ENCODE peak calls at places on chromosome 1, in eight cellular contexts. One of them, this sample, is unnamed.

GRCh38 chr1:55140546-55140983 is 74.6 kb downstream of the USP24 start:
- DNase-seq in iris pigment epithelial cell: peak
- DNase-seq in C1 segment of cervical spinal cord: peak
- DNase-seq in kidney tubule cell: peak
- DNase-seq in head of caudate nucleus: peak
- DNase-seq in stimulated activated effector memory CD8-positive, alpha-beta T cell treated with anti-CD3 and anti-CD28 coated beads, Interleukin-12 subunit alpha, Interleukin-12 subunit beta, amount 100 ng/mL, for 72 hours: peak
- DNase-seq in tibial nerve: peak
- DNase-seq in kidney epithelial cell: peak
- DNase-seq in this sample: peak

GRCh38 chr1:87144546-87144945 is 184.1 kb upstream of the LMO4 start:
- DNase-seq in iris pigment epithelial cell: no peak
- DNase-seq in C1 segment of cervical spinal cord: no peak
- DNase-seq in kidney tubule cell: no peak
- DNase-seq in head of caudate nucleus: no peak
- DNase-seq in stimulated activated effector memory CD8-positive, alpha-beta T cell treated with anti-CD3 and anti-CD28 coated beads, Interleukin-12 subunit alpha, Interleukin-12 subunit beta, amount 100 ng/mL, for 72 hours: no peak
- DNase-seq in tibial nerve: no peak
- DNase-seq in kidney epithelial cell: no peak
- DNase-seq in this sample: no peak

GRCh38 chr1:93619507-93620168 is 62.0 kb downstream of the BCAR3 start:
- DNase-seq in iris pigment epithelial cell: no peak
- DNase-seq in C1 segment of cervical spinal cord: no peak
- DNase-seq in kidney tubule cell: no peak
- DNase-seq in head of caudate nucleus: no peak
- DNase-seq in stimulated activated effector memory CD8-positive, alpha-beta T cell treated with anti-CD3 and anti-CD28 coated beads, Interleukin-12 subunit alpha, Interleukin-12 subunit beta, amount 100 ng/mL, for 72 hours: no peak
- DNase-seq in tibial nerve: no peak
- DNase-seq in kidney epithelial cell: no peak
- DNase-seq in this sample: no peak

GRCh38 chr1:47797555-47797954 is 199.6 kb downstream of the TRABD2B start:
- DNase-seq in iris pigment epithelial cell: no peak
- DNase-seq in C1 segment of cervical spinal cord: no peak
- DNase-seq in kidney tubule cell: peak
- DNase-seq in head of caudate nucleus: no peak
- DNase-seq in stimulated activated effector memory CD8-positive, alpha-beta T cell treated with anti-CD3 and anti-CD28 coated beads, Interleukin-12 subunit alpha, Interleukin-12 subunit beta, amount 100 ng/mL, for 72 hours: no peak
- DNase-seq in tibial nerve: no peak
- DNase-seq in kidney epithelial cell: no peak
- DNase-seq in this sample: no peak

GRCh38 chr1:35623832-35624231 is 17.5 kb downstream of the PSMB2 start:
- DNase-seq in iris pigment epithelial cell: peak
- DNase-seq in C1 segment of cervical spinal cord: no peak
- DNase-seq in kidney tubule cell: no peak
- DNase-seq in head of caudate nucleus: no peak
- DNase-seq in stimulated activated effector memory CD8-positive, alpha-beta T cell treated with anti-CD3 and anti-CD28 coated beads, Interleukin-12 subunit alpha, Interleukin-12 subunit beta, amount 100 ng/mL, for 72 hours: no peak
- DNase-seq in tibial nerve: no peak
- DNase-seq in kidney epithelial cell: no peak
- DNase-seq in this sample: no peak

GRCh38 chr1:198678901-198679329 is 40.1 kb downstream of the PTPRC start:
- DNase-seq in iris pigment epithelial cell: no peak
- DNase-seq in C1 segment of cervical spinal cord: no peak
- DNase-seq in kidney tubule cell: no peak
- DNase-seq in head of caudate nucleus: no peak
- DNase-seq in stimulated activated effector memory CD8-positive, alpha-beta T cell treated with anti-CD3 and anti-CD28 coated beads, Interleukin-12 subunit alpha, Interleukin-12 subunit beta, amount 100 ng/mL, for 72 hours: no peak
- DNase-seq in tibial nerve: no peak
- DNase-seq in kidney epithelial cell: no peak
- DNase-seq in this sample: no peak

GRCh38 chr1:24189528-24189927 is 2.4 kb upstream of the IFNLR1 start:
- DNase-seq in iris pigment epithelial cell: no peak
- DNase-seq in C1 segment of cervical spinal cord: no peak
- DNase-seq in kidney tubule cell: no peak
- DNase-seq in head of caudate nucleus: no peak
- DNase-seq in stimulated activated effector memory CD8-positive, alpha-beta T cell treated with anti-CD3 and anti-CD28 coated beads, Interleukin-12 subunit alpha, Interleukin-12 subunit beta, amount 100 ng/mL, for 72 hours: no peak
- DNase-seq in tibial nerve: no peak
- DNase-seq in kidney epithelial cell: no peak
- DNase-seq in this sample: no peak

GRCh38 chr1:42258218-42258617 is 76.8 kb downstream of the FOXJ3 start:
- DNase-seq in iris pigment epithelial cell: peak
- DNase-seq in C1 segment of cervical spinal cord: no peak
- DNase-seq in kidney tubule cell: no peak
- DNase-seq in head of caudate nucleus: no peak
- DNase-seq in stimulated activated effector memory CD8-positive, alpha-beta T cell treated with anti-CD3 and anti-CD28 coated beads, Interleukin-12 subunit alpha, Interleukin-12 subunit beta, amount 100 ng/mL, for 72 hours: no peak
- DNase-seq in tibial nerve: no peak
- DNase-seq in kidney epithelial cell: no peak
- DNase-seq in this sample: no peak

GRCh38 chr1:66256629-66257575 is 277.1 kb upstream of the SGIP1 start:
- DNase-seq in iris pigment epithelial cell: no peak
- DNase-seq in C1 segment of cervical spinal cord: no peak
- DNase-seq in kidney tubule cell: peak
- DNase-seq in head of caudate nucleus: no peak
- DNase-seq in stimulated activated effector memory CD8-positive, alpha-beta T cell treated with anti-CD3 and anti-CD28 coated beads, Interleukin-12 subunit alpha, Interleukin-12 subunit beta, amount 100 ng/mL, for 72 hours: no peak
- DNase-seq in tibial nerve: no peak
- DNase-seq in kidney epithelial cell: no peak
- DNase-seq in this sample: peak

GRCh38 chr1:103457856-103458255 is 67.6 kb upstream of the RNPC3 start:
- DNase-seq in iris pigment epithelial cell: no peak
- DNase-seq in C1 segment of cervical spinal cord: no peak
- DNase-seq in kidney tubule cell: no peak
- DNase-seq in head of caudate nucleus: no peak
- DNase-seq in stimulated activated effector memory CD8-positive, alpha-beta T cell treated with anti-CD3 and anti-CD28 coated beads, Interleukin-12 subunit alpha, Interleukin-12 subunit beta, amount 100 ng/mL, for 72 hours: no peak
- DNase-seq in tibial nerve: no peak
- DNase-seq in kidney epithelial cell: no peak
- DNase-seq in this sample: no peak

GRCh38 chr1:12370241-12370980 is 140.6 kb downstream of the VPS13D start:
- DNase-seq in iris pigment epithelial cell: no peak
- DNase-seq in C1 segment of cervical spinal cord: no peak
- DNase-seq in kidney tubule cell: no peak
- DNase-seq in head of caudate nucleus: no peak
- DNase-seq in stimulated activated effector memory CD8-positive, alpha-beta T cell treated with anti-CD3 and anti-CD28 coated beads, Interleukin-12 subunit alpha, Interleukin-12 subunit beta, amount 100 ng/mL, for 72 hours: no peak
- DNase-seq in tibial nerve: no peak
- DNase-seq in kidney epithelial cell: no peak
- DNase-seq in this sample: no peak

GRCh38 chr1:247923941-247924340 is 748 bp upstream of the OR2AJ1 start:
- DNase-seq in iris pigment epithelial cell: no peak
- DNase-seq in C1 segment of cervical spinal cord: no peak
- DNase-seq in kidney tubule cell: no peak
- DNase-seq in head of caudate nucleus: no peak
- DNase-seq in stimulated activated effector memory CD8-positive, alpha-beta T cell treated with anti-CD3 and anti-CD28 coated beads, Interleukin-12 subunit alpha, Interleukin-12 subunit beta, amount 100 ng/mL, for 72 hours: no peak
- DNase-seq in tibial nerve: no peak
- DNase-seq in kidney epithelial cell: no peak
- DNase-seq in this sample: no peak

GRCh38 chr1:61645476-61645875 is 79.5 kb downstream of the TM2D1 start:
- DNase-seq in iris pigment epithelial cell: no peak
- DNase-seq in C1 segment of cervical spinal cord: no peak
- DNase-seq in kidney tubule cell: no peak
- DNase-seq in head of caudate nucleus: no peak
- DNase-seq in stimulated activated effector memory CD8-positive, alpha-beta T cell treated with anti-CD3 and anti-CD28 coated beads, Interleukin-12 subunit alpha, Interleukin-12 subunit beta, amount 100 ng/mL, for 72 hours: no peak
- DNase-seq in tibial nerve: no peak
- DNase-seq in kidney epithelial cell: no peak
- DNase-seq in this sample: no peak

GRCh38 chr1:229030642-229031390 is 240.1 kb upstream of the RAB4A start:
- DNase-seq in iris pigment epithelial cell: no peak
- DNase-seq in C1 segment of cervical spinal cord: no peak
- DNase-seq in kidney tubule cell: no peak
- DNase-seq in head of caudate nucleus: no peak
- DNase-seq in stimulated activated effector memory CD8-positive, alpha-beta T cell treated with anti-CD3 and anti-CD28 coated beads, Interleukin-12 subunit alpha, Interleukin-12 subunit beta, amount 100 ng/mL, for 72 hours: no peak
- DNase-seq in tibial nerve: no peak
- DNase-seq in kidney epithelial cell: no peak
- DNase-seq in this sample: no peak

GRCh38 chr1:9322845-9323244 is 30.2 kb downstream of the SPSB1 start:
- DNase-seq in iris pigment epithelial cell: no peak
- DNase-seq in C1 segment of cervical spinal cord: peak
- DNase-seq in kidney tubule cell: no peak
- DNase-seq in head of caudate nucleus: peak
- DNase-seq in stimulated activated effector memory CD8-positive, alpha-beta T cell treated with anti-CD3 and anti-CD28 coated beads, Interleukin-12 subunit alpha, Interleukin-12 subunit beta, amount 100 ng/mL, for 72 hours: no peak
- DNase-seq in tibial nerve: no peak
- DNase-seq in kidney epithelial cell: no peak
- DNase-seq in this sample: no peak

GRCh38 chr1:33331444-33332356 is 10.8 kb upstream of the A3GALT2 start:
- DNase-seq in iris pigment epithelial cell: peak
- DNase-seq in C1 segment of cervical spinal cord: no peak
- DNase-seq in kidney tubule cell: peak
- DNase-seq in head of caudate nucleus: no peak
- DNase-seq in stimulated activated effector memory CD8-positive, alpha-beta T cell treated with anti-CD3 and anti-CD28 coated beads, Interleukin-12 subunit alpha, Interleukin-12 subunit beta, amount 100 ng/mL, for 72 hours: no peak
- DNase-seq in tibial nerve: no peak
- DNase-seq in kidney epithelial cell: no peak
- DNase-seq in this sample: no peak

GRCh38 chr1:4481451-4481850 is 173.0 kb upstream of the AJAP1 start:
- DNase-seq in iris pigment epithelial cell: no peak
- DNase-seq in C1 segment of cervical spinal cord: no peak
- DNase-seq in kidney tubule cell: no peak
- DNase-seq in head of caudate nucleus: no peak
- DNase-seq in stimulated activated effector memory CD8-positive, alpha-beta T cell treated with anti-CD3 and anti-CD28 coated beads, Interleukin-12 subunit alpha, Interleukin-12 subunit beta, amount 100 ng/mL, for 72 hours: no peak
- DNase-seq in tibial nerve: no peak
- DNase-seq in kidney epithelial cell: no peak
- DNase-seq in this sample: no peak

GRCh38 chr1:232282541-232282940 is 347.4 kb downstream of the SIPA1L2 start:
- DNase-seq in iris pigment epithelial cell: no peak
- DNase-seq in C1 segment of cervical spinal cord: no peak
- DNase-seq in kidney tubule cell: no peak
- DNase-seq in head of caudate nucleus: no peak
- DNase-seq in stimulated activated effector memory CD8-positive, alpha-beta T cell treated with anti-CD3 and anti-CD28 coated beads, Interleukin-12 subunit alpha, Interleukin-12 subunit beta, amount 100 ng/mL, for 72 hours: no peak
- DNase-seq in tibial nerve: no peak
- DNase-seq in kidney epithelial cell: no peak
- DNase-seq in this sample: peak

GRCh38 chr1:47814592-47815436 is 182.4 kb downstream of the TRABD2B start:
- DNase-seq in iris pigment epithelial cell: no peak
- DNase-seq in C1 segment of cervical spinal cord: no peak
- DNase-seq in kidney tubule cell: no peak
- DNase-seq in head of caudate nucleus: no peak
- DNase-seq in stimulated activated effector memory CD8-positive, alpha-beta T cell treated with anti-CD3 and anti-CD28 coated beads, Interleukin-12 subunit alpha, Interleukin-12 subunit beta, amount 100 ng/mL, for 72 hours: no peak
- DNase-seq in tibial nerve: no peak
- DNase-seq in kidney epithelial cell: no peak
- DNase-seq in this sample: no peak

GRCh38 chr1:116580446-116581322 is 9.9 kb upstream of the CD58 start:
- DNase-seq in iris pigment epithelial cell: no peak
- DNase-seq in C1 segment of cervical spinal cord: no peak
- DNase-seq in kidney tubule cell: no peak
- DNase-seq in head of caudate nucleus: no peak
- DNase-seq in stimulated activated effector memory CD8-positive, alpha-beta T cell treated with anti-CD3 and anti-CD28 coated beads, Interleukin-12 subunit alpha, Interleukin-12 subunit beta, amount 100 ng/mL, for 72 hours: no peak
- DNase-seq in tibial nerve: no peak
- DNase-seq in kidney epithelial cell: no peak
- DNase-seq in this sample: no peak

GRCh38 chr1:65066766-65067490 is 81.1 kb upstream of the AK4 start:
- DNase-seq in iris pigment epithelial cell: peak
- DNase-seq in C1 segment of cervical spinal cord: peak
- DNase-seq in kidney tubule cell: peak
- DNase-seq in head of caudate nucleus: peak
- DNase-seq in stimulated activated effector memory CD8-positive, alpha-beta T cell treated with anti-CD3 and anti-CD28 coated beads, Interleukin-12 subunit alpha, Interleukin-12 subunit beta, amount 100 ng/mL, for 72 hours: peak
- DNase-seq in tibial nerve: peak
- DNase-seq in kidney epithelial cell: no peak
- DNase-seq in this sample: peak